ENCODE peak calls at places on chromosomes 3 and 15, in four cellular contexts. B, Z, A and S are unnamed samples. For H3K4me1, the result is how much of the 10 kb centered on the place peaks cover.

GRCh38 chr3:53570709-53571108 is 76.3 kb downstream of the CACNA1D start:
- DNase-seq in B (no peak), Z (no peak), A (no peak), S (no peak)

GRCh38 chr15:66233487-66234415 is 19.8 kb downstream of the MEGF11 start:
- DNase-seq in B (no peak), Z (no peak), A (no peak), S (no peak)

GRCh38 chr3:13015286-13016082 is 57.7 kb downstream of the IQSEC1 start:
- DNase-seq in B (no peak), Z (peak), A (peak), S (peak)

GRCh38 chr15:101318810-101319200 is 23.8 kb upstream of the SNRPA1 start:
- DNase-seq in B (no peak), Z (no peak), A (no peak), S (no peak)

GRCh38 chr3:29642393-29643033 is 361.6 kb downstream of the RBMS3 start:
- DNase-seq in B (no peak), Z (no peak), A (no peak), S (peak)

GRCh38 chr3:146164951-146165350 is 4.0 kb upstream of the PLOD2 start:
- DNase-seq in B (no peak), Z (no peak), A (no peak), S (peak)

GRCh38 chr3:7518471-7518870 is 657.6 kb downstream of the GRM7 start:
- DNase-seq in B (no peak), Z (no peak), A (no peak), S (no peak)

GRCh38 chr15:98903377-98904018 is 104.1 kb downstream of the PGPEP1L start:
- DNase-seq in B (no peak), Z (no peak), A (no peak), S (no peak)

GRCh38 chr3:180199396-180199795 is 162.7 kb upstream of the PEX5L start:
- DNase-seq in B (no peak), Z (no peak), A (no peak), S (no peak)

GRCh38 chr3:120227710-120228347 is 57.2 kb downstream of the GPR156 start:
- DNase-seq in B (no peak), Z (no peak), A (no peak), S (no peak)

GRCh38 chr3:63519426-63519825 is 133.0 kb upstream of the SNTN start:
- DNase-seq in B (no peak), Z (no peak), A (no peak), S (no peak)

GRCh38 chr15:94083467-94083991 is 147.8 kb upstream of the MCTP2 start:
- DNase-seq in B (no peak), Z (no peak), A (peak), S (peak)

GRCh38 chr15:42069025-42069424 is 25.3 kb downstream of the PLA2G4D start:
- DNase-seq in B (no peak), Z (no peak), A (no peak), S (no peak)

GRCh38 chr15:43133429-43134156 is at the start of gene TMEM62:
- DNase-seq in B (peak), Z (peak), A (peak), S (peak)

GRCh38 chr3:16888785-16889607 is 4.2 kb downstream of the PLCL2 start:
- DNase-seq in B (peak), Z (no peak), A (no peak), S (no peak)

DNA sequence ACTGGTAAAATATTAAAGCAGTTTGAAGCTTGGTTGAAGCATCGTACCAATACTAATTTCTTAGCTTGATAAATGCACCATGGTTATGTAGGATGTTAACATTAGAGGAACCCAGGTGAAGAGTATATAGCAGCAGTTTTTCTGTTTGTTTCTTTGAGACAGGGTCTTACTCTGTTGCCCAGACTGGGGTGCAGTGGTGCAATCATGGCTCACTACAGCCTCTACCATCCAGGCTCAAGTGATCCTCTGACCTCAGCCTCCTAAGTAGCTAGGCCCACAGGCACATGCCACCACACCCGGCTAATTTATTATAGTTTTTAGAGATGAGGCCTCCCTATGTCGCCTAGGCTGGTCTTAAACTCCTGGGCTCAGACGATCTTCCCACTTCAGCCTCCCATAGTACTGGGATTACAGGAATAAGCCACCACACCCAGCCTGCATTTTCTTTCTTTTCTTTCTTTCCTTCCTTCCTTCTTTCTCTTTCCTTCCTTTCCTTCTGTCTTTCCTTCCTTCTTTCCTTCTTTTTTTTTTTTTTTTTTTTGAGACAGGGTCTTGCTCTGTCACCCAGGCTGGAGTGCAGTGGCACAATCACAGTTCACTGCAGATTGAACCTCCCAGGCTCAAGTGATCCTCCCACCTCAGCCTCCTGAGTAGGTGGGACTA is 6.1 kb downstream of the PEAK1 start:
- DNase-seq in B (no peak), Z (no peak), A (no peak), S (no peak)
- H3K27ac ChIP-seq in B (no peak), Z (peak), A (no peak), S (no peak)

GRCh38 chr3:4320453-4320852 is 17.3 kb downstream of the SETMAR start:
- DNase-seq in B (no peak), Z (no peak), A (no peak), S (no peak)
- TF ChIP-seq POLR2AphosphoS5 in B (no peak), Z (no peak), A (peak), S (peak)

GRCh38 chr15:70096215-70096974 is 1.3 kb downstream of the TLE3 start:
- DNase-seq in B (no peak), Z (peak), A (peak), S (peak)
- H3K4me1 ChIP-seq in B (under half), Z (half or more), A (half or more), S (half or more)

GRCh38 chr15:76236350-76236749 is 74.9 kb downstream of the ETFA start:
- DNase-seq in B (no peak), Z (no peak), A (no peak), S (no peak)
- H3K27ac ChIP-seq in B (no peak), Z (no peak), A (no peak), S (no peak)

DNA sequence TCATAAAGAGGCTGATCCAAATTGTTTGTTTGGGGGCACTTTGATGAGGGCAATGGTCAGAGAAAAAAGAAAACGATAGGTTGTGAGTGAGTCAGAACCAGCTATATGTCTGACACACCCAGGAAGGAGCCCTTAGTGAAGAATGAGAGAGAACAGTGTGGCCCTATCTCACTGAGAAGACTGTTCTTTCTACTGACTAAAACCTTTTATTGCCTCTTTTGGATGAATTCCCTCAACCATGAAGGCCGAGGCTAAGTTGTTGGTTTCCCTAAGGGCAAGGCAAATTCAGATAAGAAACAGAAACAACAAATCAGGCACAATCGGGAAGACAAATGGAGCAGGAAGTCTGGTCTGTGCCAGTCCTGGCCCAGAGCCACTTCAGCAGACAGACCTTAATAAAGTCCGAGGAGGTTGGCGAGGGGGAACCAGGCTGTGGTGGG is 82.8 kb downstream of the TGFBR2 start:
- DNase-seq in B (no peak), Z (no peak), A (no peak), S (peak)
- TF ChIP-seq POLR2AphosphoS5 in B (no peak), Z (peak), A (no peak), S (peak)

GRCh38 chr15:64092864-64093626 is 593 bp downstream of the CIAO2A start:
- DNase-seq in B (no peak), Z (no peak), A (no peak), S (peak)
- H3K4me1 ChIP-seq in B (under half), Z (half or more), A (under half), S (half or more)

DNA sequence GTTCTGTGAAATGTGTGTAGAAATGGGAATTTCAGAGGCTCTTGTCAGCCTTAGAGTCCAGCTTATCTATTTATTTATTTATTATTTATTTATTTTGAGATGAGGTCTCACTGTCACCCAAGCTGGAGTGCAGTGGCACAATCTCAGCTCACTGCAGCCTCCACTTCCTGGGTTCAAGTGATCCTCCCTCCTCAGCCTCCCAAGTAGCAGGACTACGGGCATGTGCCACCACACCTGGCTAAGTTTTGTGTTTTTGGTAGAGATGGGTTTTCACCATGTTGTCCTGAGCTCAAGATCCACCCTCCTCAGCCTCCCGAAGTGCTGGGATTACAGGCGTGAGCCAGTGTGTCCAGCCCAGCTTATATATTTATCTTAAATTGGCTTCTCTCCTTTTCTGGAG is 11.5 kb downstream of the CNOT10 start:
- DNase-seq in B (no peak), Z (no peak), A (no peak), S (no peak)
- H3K27ac ChIP-seq in B (no peak), Z (no peak), A (no peak), S (no peak)

DNA sequence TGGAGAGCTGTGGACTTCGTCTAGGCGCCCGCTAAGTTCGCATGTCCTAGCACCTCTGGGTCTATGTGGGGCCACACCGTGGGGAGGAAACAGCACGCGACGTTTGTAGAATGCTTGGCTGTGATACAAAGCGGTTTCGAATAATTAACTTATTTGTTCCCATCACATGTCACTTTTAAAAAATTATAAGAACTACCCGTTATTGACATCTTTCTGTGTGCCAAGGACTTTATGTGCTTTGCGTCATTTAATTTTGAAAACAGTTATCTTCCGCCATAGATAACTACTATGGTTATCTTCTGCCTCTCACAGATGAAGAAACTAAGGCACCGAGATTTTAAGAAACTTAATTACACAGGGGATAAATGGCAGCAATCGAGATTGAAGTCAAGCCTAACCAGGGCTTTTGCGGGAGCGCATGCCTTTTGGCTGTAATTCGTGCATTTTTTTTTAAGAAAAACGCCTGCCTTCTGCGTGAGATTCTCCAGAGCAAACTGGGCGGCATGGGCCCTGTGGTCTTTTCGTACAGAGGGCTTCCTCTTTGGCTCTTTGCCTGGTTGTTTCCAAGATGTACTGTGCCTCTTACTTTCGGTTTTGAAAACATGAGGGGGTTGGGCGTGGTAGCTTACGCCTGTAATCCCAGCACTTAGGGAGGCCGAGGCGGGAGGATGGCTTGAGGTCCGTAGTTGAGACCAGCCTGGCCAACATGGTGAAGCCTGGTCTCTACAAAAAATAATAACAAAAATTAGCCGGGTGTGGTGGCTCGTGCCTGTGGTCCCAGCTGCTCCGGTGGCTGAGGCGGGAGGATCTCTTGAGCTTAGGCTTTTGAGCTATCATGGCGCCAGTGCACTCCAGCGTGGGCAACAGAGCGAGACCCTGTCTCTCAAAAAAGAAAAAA is 1.0 kb downstream of the B2M start:
- DNase-seq in B (no peak), Z (peak), A (peak), S (peak)
- TF ChIP-seq POLR2AphosphoS5 in B (peak), Z (peak), A (peak), S (peak)

DNA sequence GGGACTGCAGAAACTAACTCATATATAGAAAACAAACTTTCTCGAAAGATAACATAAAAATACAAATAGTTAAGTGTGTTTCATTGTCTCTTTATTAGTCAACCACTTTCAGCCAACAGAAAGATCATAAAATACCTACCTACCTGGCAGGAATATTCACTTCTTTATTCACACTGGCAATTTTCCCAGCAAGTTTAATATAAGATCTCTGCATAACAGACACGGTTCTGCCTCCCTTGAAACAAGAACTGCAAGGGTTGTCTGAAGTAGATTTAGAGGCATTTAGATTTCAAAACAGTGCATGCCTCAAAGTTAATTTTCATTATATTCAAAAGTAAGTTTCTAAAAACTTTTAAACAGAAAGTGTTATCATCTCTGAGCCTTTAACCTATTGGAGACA is 7.1 kb downstream of the NPTN start:
- DNase-seq in B (no peak), Z (no peak), A (no peak), S (no peak)
- H3K4me1 ChIP-seq in B (under half), Z (half or more), A (half or more), S (half or more)